ENCODE peak calls at places on chromosomes 13 and 19, in four cellular contexts. A, G, U and D are unnamed samples.

GRCh38 chr13:41064493-41064892 is 3.2 kb downstream of the WBP4 start:
- DNase-seq in A (no peak), G (no peak), U (no peak), D (no peak)

GRCh38 chr13:99339736-99340392 is 32.7 kb upstream of the GPR183 start:
- DNase-seq in A (no peak), G (no peak), U (peak; percentile 37), D (peak; percentile 92)

GRCh38 chr13:38844581-38844980 is 146.1 kb downstream of the STOML3 start:
- DNase-seq in A (no peak), G (no peak), U (no peak), D (no peak)

GRCh38 chr13:43132228-43132627 is 108.8 kb downstream of the DNAJC15 start:
- DNase-seq in A (no peak), G (no peak), U (peak; percentile 5), D (no peak)

GRCh38 chr19:10565028-10565566 is 713 bp downstream of the KRI1 start:
- DNase-seq in A (peak; percentile 70), G (no peak), U (peak; percentile 79), D (no peak)

GRCh38 chr13:50387124-50387581 is 371.9 kb downstream of the KCNRG start:
- DNase-seq in A (no peak), G (no peak), U (peak; percentile 65), D (no peak)

GRCh38 chr13:41458939-41459753 is 1.8 kb downstream of the RGCC start:
- DNase-seq in A (peak; percentile 41), G (no peak), U (peak; percentile 63), D (peak; percentile 80)

GRCh38 chr13:71303144-71303543 is 563.9 kb downstream of the DACH1 start:
- DNase-seq in A (no peak), G (no peak), U (no peak), D (no peak)

GRCh38 chr13:99370476-99371272 is 63.5 kb upstream of the GPR183 start:
- DNase-seq in A (no peak), G (no peak), U (no peak), D (no peak)

GRCh38 chr13:73608157-73608516 is 526.1 kb downstream of the KLF12 start:
- DNase-seq in A (no peak), G (no peak), U (no peak), D (no peak)

GRCh38 chr13:25001807-25002206 is 94.1 kb upstream of the PABPC3 start:
- DNase-seq in A (no peak), G (no peak), U (no peak), D (no peak)

GRCh38 chr13:109154546-109154945 is 525.1 kb downstream of the MYO16 start:
- DNase-seq in A (no peak), G (no peak), U (no peak), D (no peak)

GRCh38 chr13:95500136-95500718 is 52.3 kb upstream of the CLDN10 start:
- DNase-seq in A (no peak), G (no peak), U (no peak), D (no peak)

GRCh38 chr13:72556945-72557344 is 170.5 kb downstream of the MZT1 start:
- DNase-seq in A (no peak), G (no peak), U (no peak), D (no peak)

GRCh38 chr19:11446652-11447301 is 11.3 kb downstream of the PRKCSH start:
- DNase-seq in A (peak; percentile 85), G (no peak), U (peak; percentile 84), D (no peak)

GRCh38 chr13:34159946-34160345 is 342.0 kb downstream of the RFC3 start:
- DNase-seq in A (no peak), G (no peak), U (no peak), D (no peak)

GRCh38 chr13:48533986-48534600 is 1.2 kb upstream of the RCBTB2 start:
- DNase-seq in A (no peak), G (no peak), U (no peak), D (no peak)

GRCh38 chr19:2476451-2477140 is 669 bp downstream of the GADD45B start:
- DNase-seq in A (no peak), G (no peak), U (peak; percentile 41), D (peak; percentile 45)

GRCh38 chr13:100349594-100349993 is 239.0 kb downstream of the GGACT start:
- DNase-seq in A (no peak), G (no peak), U (no peak), D (no peak)

GRCh38 chr13:89923731-89924130 is 1423.8 kb upstream of the MIR17HG start:
- DNase-seq in A (no peak), G (no peak), U (no peak), D (no peak)

GRCh38 chr19:17706750-17707181 is 12.5 kb upstream of the MAP1S start:
- DNase-seq in A (no peak), G (no peak), U (peak; percentile 95), D (no peak)

GRCh38 chr13:50275392-50276063 is 260.3 kb downstream of the KCNRG start:
- DNase-seq in A (no peak), G (no peak), U (no peak), D (no peak)

GRCh38 chr13:32748305-32748704 is 162.1 kb downstream of the PDS5B start:
- DNase-seq in A (no peak), G (no peak), U (no peak), D (no peak)

GRCh38 chr19:31974290-31974689 is 371.1 kb upstream of the ZNF507 start:
- DNase-seq in A (no peak), G (no peak), U (no peak), D (no peak)
- TF ChIP-seq SPI1 in A (no peak), G (no peak), U (no peak), D (no peak)

GRCh38 chr13:84834201-84834600 is 951.9 kb upstream of the SLITRK1 start:
- DNase-seq in A (no peak), G (no peak), U (no peak), D (no peak)

DNA sequence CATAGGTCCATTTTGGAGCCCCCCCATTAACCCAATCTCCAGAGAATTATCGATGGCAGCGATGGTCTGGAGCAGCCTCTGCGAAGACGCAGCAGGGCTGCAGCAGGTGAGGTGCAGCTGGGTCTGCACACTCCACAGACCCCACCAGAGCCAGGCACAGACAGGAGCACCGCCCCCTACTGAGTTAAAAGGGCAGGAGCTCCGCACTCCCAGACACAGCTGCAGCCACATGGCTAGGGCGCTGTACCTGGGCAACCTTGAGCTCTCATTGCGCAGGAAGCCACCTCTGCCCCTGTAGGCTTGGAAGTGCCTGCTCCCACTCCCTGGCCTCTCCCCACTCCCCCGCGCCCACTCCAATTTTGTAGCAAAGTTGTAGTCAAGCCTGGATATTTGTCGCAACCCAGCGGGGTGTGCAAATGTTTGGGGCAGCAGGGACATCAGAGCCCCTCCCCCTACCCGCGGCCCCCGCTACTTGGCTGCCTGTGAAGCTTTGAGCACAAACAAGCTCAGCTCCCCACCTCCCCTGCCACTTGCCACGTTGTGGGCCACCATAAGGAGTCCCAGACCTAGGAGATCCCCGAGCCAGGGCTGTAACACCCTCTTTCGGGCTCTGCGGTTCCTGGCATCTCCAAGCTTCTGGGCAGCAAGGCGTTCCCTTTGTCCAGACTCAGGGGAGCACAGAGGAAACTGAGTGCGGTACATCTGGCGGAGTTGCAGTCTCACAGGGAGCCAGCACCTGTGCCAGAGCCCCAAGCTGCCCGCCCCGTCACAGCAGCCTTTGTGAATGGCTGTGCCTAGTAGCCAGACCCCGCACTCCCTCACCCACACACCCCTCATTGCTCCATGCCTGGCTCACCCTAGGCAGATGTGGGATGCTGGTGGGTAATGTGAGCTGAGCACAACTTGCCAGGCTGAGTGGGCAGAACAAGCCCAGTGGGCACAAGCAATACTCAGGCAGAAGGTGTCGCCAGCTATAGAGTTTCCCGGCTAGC is 949.7 kb upstream of the SLITRK1 start:
- DNase-seq in A (no peak), G (no peak), U (no peak), D (no peak)
- TF ChIP-seq SPI1 in A (no peak), G (no peak), U (no peak), D (no peak)

GRCh38 chr13:111241862-111242261 is 78.6 kb upstream of the TEX29 start:
- DNase-seq in A (no peak), G (no peak), U (no peak), D (no peak)

GRCh38 chr13:111242585-111242984 is 77.9 kb upstream of the TEX29 start:
- DNase-seq in A (no peak), G (no peak), U (no peak), D (no peak)

GRCh38 chr13:111239754-111240670 is 80.4 kb upstream of the TEX29 start:
- DNase-seq in A (no peak), G (no peak), U (no peak), D (no peak)

GRCh38 chr13:111243981-111244380 is 76.5 kb upstream of the TEX29 start:
- DNase-seq in A (no peak), G (no peak), U (no peak), D (no peak)

GRCh38 chr13:111241006-111241755 is 79.3 kb upstream of the TEX29 start:
- DNase-seq in A (no peak), G (no peak), U (no peak), D (no peak)
- TF ChIP-seq SPI1 in A (no peak), G (no peak), U (no peak), D (no peak)

GRCh38 chr13:104327217-104327616 is 1261.0 kb upstream of the SLC10A2 start:
- DNase-seq in A (no peak), G (no peak), U (no peak), D (no peak)
- TF ChIP-seq SPI1 in A (no peak), G (no peak), U (no peak), D (no peak)